ENCODE peak calls at places on chromosomes 6 and 20, in ten cellular contexts. H is fibroblast of pulmonary artery, U is GM10248, W is neural crest cell, O is gastrocnemius medialis, L is testis, Q is spleen, K is RWPE1, G is bronchial epithelial cell, Z is OCI-LY7. N is an unnamed sample.

GRCh38 chr20:52305029-52305645 is 113.6 kb upstream of the ZFP64 start:
- DNase-seq in H (no peak), U (no peak), W (no peak), O (no peak), L (no peak), Q (no peak), K (no peak), G (peak), Z (no peak), N (no peak)

GRCh38 chr20:10467985-10468845 is 33.1 kb downstream of the SLX4IP start:
- DNase-seq in H (no peak), U (no peak), W (no peak), O (no peak), L (no peak), Q (no peak), K (no peak), G (no peak), Z (no peak), N (no peak)

GRCh38 chr6:134826889-134827737 is 122.8 kb downstream of the ALDH8A1 start:
- DNase-seq in H (peak), U (no peak), W (no peak), O (peak), L (no peak), Q (no peak), K (peak), G (peak), Z (no peak), N (no peak)

GRCh38 chr20:14114049-14114448 is 118.7 kb downstream of the MACROD2 start:
- DNase-seq in H (no peak), U (no peak), W (no peak), O (no peak), L (no peak), Q (no peak), K (no peak), G (no peak), Z (no peak), N (no peak)

GRCh38 chr6:17719323-17720041 is 12.8 kb upstream of the NUP153 start:
- DNase-seq in H (no peak), U (no peak), W (no peak), O (no peak), L (no peak), Q (no peak), K (no peak), G (no peak), Z (no peak), N (no peak)

GRCh38 chr6:43687437-43688347 is at the start of gene MRPS18A:
- DNase-seq in H (peak), U (peak), W (peak), O (peak), L (peak), Q (peak), K (peak), G (peak), Z (peak), N (no peak)

GRCh38 chr20:48102821-48103635 is 317.7 kb upstream of the SULF2 start:
- DNase-seq in H (peak), U (no peak), W (no peak), O (no peak), L (peak), Q (no peak), K (no peak), G (no peak), Z (no peak), N (no peak)

GRCh38 chr20:3350412-3350811 is 57.1 kb downstream of the DNAAF9 start:
- DNase-seq in H (peak), U (no peak), W (no peak), O (no peak), L (no peak), Q (no peak), K (no peak), G (no peak), Z (no peak), N (no peak)

GRCh38 chr6:123888779-123889513 is 85.3 kb downstream of the NKAIN2 start:
- DNase-seq in H (no peak), U (no peak), W (no peak), O (no peak), L (no peak), Q (no peak), K (no peak), G (peak), Z (no peak), N (no peak)

GRCh38 chr6:38783436-38784228 is 68.5 kb downstream of the DNAH8 start:
- DNase-seq in H (no peak), U (no peak), W (no peak), O (no peak), L (no peak), Q (no peak), K (no peak), G (no peak), Z (no peak), N (no peak)

GRCh38 chr6:138222901-138223546 is 4.7 kb upstream of the PBOV1 start:
- DNase-seq in H (no peak), U (no peak), W (no peak), O (no peak), L (no peak), Q (no peak), K (no peak), G (no peak), Z (no peak), N (no peak)

GRCh38 chr20:1857403-1857941 is 37.7 kb upstream of the SIRPA start:
- DNase-seq in H (no peak), U (no peak), W (no peak), O (no peak), L (no peak), Q (no peak), K (no peak), G (no peak), Z (no peak), N (no peak)

GRCh38 chr20:1900321-1900791 is 5.1 kb downstream of the SIRPA start:
- DNase-seq in H (peak), U (peak), W (peak), O (no peak), L (peak), Q (no peak), K (peak), G (peak), Z (peak), N (no peak)

GRCh38 chr6:43455034-43455747 is at the start of gene DLK2:
- DNase-seq in H (no peak), U (peak), W (no peak), O (no peak), L (no peak), Q (peak), K (peak), G (no peak), Z (no peak), N (no peak)

GRCh38 chr6:139409026-139409425 is 34.6 kb upstream of the CITED2 start:
- DNase-seq in H (peak), U (no peak), W (no peak), O (no peak), L (no peak), Q (no peak), K (no peak), G (peak), Z (no peak), N (no peak)

GRCh38 chr20:63745424-63745805 is 5.8 kb downstream of the SLC2A4RG start:
- DNase-seq in H (no peak), U (peak), W (no peak), O (no peak), L (no peak), Q (no peak), K (no peak), G (no peak), Z (no peak), N (no peak)

GRCh38 chr6:136604928-136605485 is 54.8 kb upstream of the MAP7 start:
- DNase-seq in H (no peak), U (no peak), W (no peak), O (no peak), L (no peak), Q (no peak), K (no peak), G (no peak), Z (no peak), N (no peak)

GRCh38 chr6:111992851-111993250 is 61.1 kb upstream of the CCN6 start:
- DNase-seq in H (peak), U (no peak), W (no peak), O (no peak), L (no peak), Q (no peak), K (peak), G (peak), Z (no peak), N (no peak)

GRCh38 chr20:62616728-62617621 is 25.3 kb upstream of the SLCO4A1 start:
- DNase-seq in H (peak), U (peak), W (peak), O (no peak), L (peak), Q (peak), K (peak), G (peak), Z (peak), N (peak)

GRCh38 chr6:37324131-37325033 is 29.4 kb upstream of the RNF8 start:
- DNase-seq in H (peak), U (no peak), W (no peak), O (no peak), L (no peak), Q (no peak), K (peak), G (peak), Z (no peak), N (no peak)

GRCh38 chr6:63598001-63598250 is 25.6 kb downstream of the LOC128125822 start:
- DNase-seq in H (no peak), U (no peak), W (no peak), O (no peak), L (no peak), Q (no peak), K (no peak), G (no peak), Z (no peak), N (no peak)

GRCh38 chr6:1957746-1958145 is 287.7 kb downstream of the GMDS start:
- DNase-seq in H (no peak), U (no peak), W (no peak), O (no peak), L (no peak), Q (no peak), K (no peak), G (no peak), Z (no peak), N (no peak)

GRCh38 chr6:148761532-148761951 is 14.7 kb downstream of the UST start:
- DNase-seq in H (peak), U (no peak), W (no peak), O (no peak), L (no peak), Q (peak), K (no peak), G (no peak), Z (peak), N (no peak)

GRCh38 chr20:59253779-59254319 is 46.6 kb upstream of the EDN3 start:
- DNase-seq in H (no peak), U (no peak), W (no peak), O (no peak), L (no peak), Q (no peak), K (peak), G (no peak), Z (no peak), N (no peak)

GRCh38 chr6:90537027-90537426 is 49.8 kb downstream of the MAP3K7 start:
- DNase-seq in H (peak), U (no peak), W (no peak), O (no peak), L (no peak), Q (no peak), K (no peak), G (peak), Z (no peak), N (no peak)

GRCh38 chr6:41182069-41183034 is 18.6 kb downstream of the TREML2 start:
- DNase-seq in H (peak), U (peak), W (peak), O (no peak), L (peak), Q (no peak), K (peak), G (peak), Z (peak), N (no peak)

GRCh38 chr6:150417899-150418824 is 49.4 kb downstream of the IYD start:
- DNase-seq in H (peak), U (peak), W (no peak), O (no peak), L (peak), Q (no peak), K (peak), G (peak), Z (peak), N (no peak)

GRCh38 chr20:47748851-47749250 is 36.4 kb downstream of the SULF2 start:
- DNase-seq in H (no peak), U (no peak), W (no peak), O (no peak), L (no peak), Q (no peak), K (no peak), G (no peak), Z (no peak), N (no peak)

GRCh38 chr6:79878142-79878748 is 69.1 kb downstream of the ELOVL4 start:
- DNase-seq in H (peak), U (no peak), W (no peak), O (peak), L (peak), Q (no peak), K (no peak), G (peak), Z (no peak), N (no peak)

GRCh38 chr6:125200986-125201385 is 47.4 kb downstream of the TPD52L1 start:
- DNase-seq in H (no peak), U (no peak), W (no peak), O (no peak), L (no peak), Q (no peak), K (no peak), G (peak), Z (no peak), N (no peak)

GRCh38 chr20:16528078-16528477 is 45.2 kb downstream of the KIF16B start:
- DNase-seq in H (peak), U (no peak), W (no peak), O (peak), L (peak), Q (no peak), K (peak), G (peak), Z (no peak), N (no peak)

GRCh38 chr6:35624341-35625070 is 64.2 kb downstream of the FKBP5 start:
- DNase-seq in H (peak), U (no peak), W (no peak), O (no peak), L (no peak), Q (no peak), K (no peak), G (no peak), Z (no peak), N (no peak)
- TF ChIP-seq CTCF in H (peak), U (no peak), W (peak), O (no peak), L (peak), Q (peak), K (no peak), G (no peak), Z (peak), N (peak)

GRCh38 chr6:107179004-107179403 is 63.7 kb upstream of the BEND3 start:
- DNase-seq in H (peak), U (no peak), W (peak), O (no peak), L (no peak), Q (no peak), K (no peak), G (peak), Z (peak), N (no peak)
- TF ChIP-seq CTCF in H (peak), U (no peak), W (peak), O (no peak), L (no peak), Q (no peak), K (peak), G (peak), Z (peak), N (peak)

DNA sequence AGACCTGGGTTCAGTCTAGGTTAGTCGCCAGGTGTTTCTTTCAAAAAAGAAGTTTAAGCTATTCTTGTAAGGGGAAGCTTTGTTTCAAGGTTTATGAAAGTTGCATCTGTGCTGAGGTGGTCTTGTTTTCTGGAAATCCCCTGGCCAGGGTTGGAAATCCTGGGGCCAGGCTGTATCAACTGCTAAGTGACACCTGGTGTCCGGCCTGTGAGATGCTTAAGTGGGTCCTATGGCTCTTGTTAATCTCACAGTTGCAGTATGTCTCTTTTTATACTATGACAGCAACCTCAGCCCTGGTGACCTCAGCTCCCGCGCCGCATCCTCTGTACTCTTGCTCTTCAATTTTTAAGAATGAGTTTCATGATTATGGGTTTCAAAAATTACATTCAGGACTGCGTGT is 72.0 kb downstream of the CHMP4B start:
- DNase-seq in H (no peak), U (peak), W (no peak), O (no peak), L (no peak), Q (no peak), K (no peak), G (no peak), Z (peak), N (no peak)
- TF ChIP-seq CTCF in H (no peak), U (peak), W (no peak), O (no peak), L (no peak), Q (no peak), K (no peak), G (no peak), Z (peak), N (no peak)

GRCh38 chr6:157646012-157646411 is 177.0 kb upstream of the SNX9 start:
- DNase-seq in H (no peak), U (no peak), W (no peak), O (no peak), L (no peak), Q (no peak), K (no peak), G (no peak), Z (no peak), N (no peak)

GRCh38 chr6:157641837-157642236 is 181.2 kb upstream of the SNX9 start:
- DNase-seq in H (no peak), U (no peak), W (no peak), O (no peak), L (no peak), Q (no peak), K (no peak), G (no peak), Z (no peak), N (no peak)

GRCh38 chr6:157642736-157643135 is 180.3 kb upstream of the SNX9 start:
- DNase-seq in H (no peak), U (no peak), W (no peak), O (no peak), L (no peak), Q (no peak), K (no peak), G (no peak), Z (no peak), N (no peak)

GRCh38 chr6:157645201-157645795 is 177.7 kb upstream of the SNX9 start:
- DNase-seq in H (no peak), U (no peak), W (no peak), O (no peak), L (no peak), Q (no peak), K (no peak), G (no peak), Z (no peak), N (no peak)

DNA sequence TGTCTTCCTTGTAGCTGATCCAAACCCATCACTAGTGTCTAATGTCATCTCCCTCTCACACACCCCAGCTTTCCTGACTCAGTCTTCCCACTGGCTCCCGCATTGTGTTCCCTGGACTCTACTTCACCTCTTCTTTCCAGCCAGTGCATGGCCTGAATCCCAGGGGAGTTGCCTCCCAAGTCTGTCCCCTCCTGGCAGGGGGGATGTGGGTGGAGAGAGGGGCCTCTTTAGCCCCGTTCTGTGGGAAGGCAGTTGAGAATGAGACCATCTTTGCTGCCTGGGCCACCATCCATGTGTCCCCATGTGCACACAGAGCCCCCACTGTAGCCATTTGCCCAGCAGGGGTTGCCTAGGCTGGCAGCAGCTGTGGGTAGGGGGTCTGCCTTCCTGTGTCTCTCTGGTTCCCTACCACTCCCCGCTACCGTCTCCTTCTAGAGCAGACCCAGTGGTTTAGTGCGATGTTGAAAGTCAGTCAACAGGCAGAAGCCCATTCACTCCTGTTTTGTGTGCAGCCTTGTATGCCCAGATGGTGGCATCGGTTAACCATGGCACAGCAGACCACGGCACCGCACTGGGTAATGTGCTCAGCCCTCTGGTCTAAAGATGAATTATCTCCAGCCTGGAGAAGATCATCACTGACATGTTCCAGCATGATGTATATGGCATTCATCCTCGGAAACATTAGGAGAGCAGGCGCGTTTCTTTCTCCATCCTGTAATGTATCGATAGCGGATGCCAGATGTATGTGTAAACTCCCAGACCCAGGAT is 178.8 kb upstream of the SNX9 start:
- DNase-seq in H (peak), U (no peak), W (no peak), O (no peak), L (no peak), Q (no peak), K (peak), G (peak), Z (no peak), N (no peak)
- TF ChIP-seq CTCF in H (no peak), U (no peak), W (no peak), O (no peak), L (no peak), Q (no peak), K (peak), G (peak), Z (peak), N (peak)

GRCh38 chr6:8102122-8102958 is at the start of gene EEF1E1:
- DNase-seq in H (peak), U (peak), W (peak), O (peak), L (peak), Q (peak), K (peak), G (peak), Z (peak), N (peak)
- TF ChIP-seq CTCF in H (no peak), U (no peak), W (no peak), O (no peak), L (no peak), Q (no peak), K (no peak), G (no peak), Z (no peak), N (peak)

DNA sequence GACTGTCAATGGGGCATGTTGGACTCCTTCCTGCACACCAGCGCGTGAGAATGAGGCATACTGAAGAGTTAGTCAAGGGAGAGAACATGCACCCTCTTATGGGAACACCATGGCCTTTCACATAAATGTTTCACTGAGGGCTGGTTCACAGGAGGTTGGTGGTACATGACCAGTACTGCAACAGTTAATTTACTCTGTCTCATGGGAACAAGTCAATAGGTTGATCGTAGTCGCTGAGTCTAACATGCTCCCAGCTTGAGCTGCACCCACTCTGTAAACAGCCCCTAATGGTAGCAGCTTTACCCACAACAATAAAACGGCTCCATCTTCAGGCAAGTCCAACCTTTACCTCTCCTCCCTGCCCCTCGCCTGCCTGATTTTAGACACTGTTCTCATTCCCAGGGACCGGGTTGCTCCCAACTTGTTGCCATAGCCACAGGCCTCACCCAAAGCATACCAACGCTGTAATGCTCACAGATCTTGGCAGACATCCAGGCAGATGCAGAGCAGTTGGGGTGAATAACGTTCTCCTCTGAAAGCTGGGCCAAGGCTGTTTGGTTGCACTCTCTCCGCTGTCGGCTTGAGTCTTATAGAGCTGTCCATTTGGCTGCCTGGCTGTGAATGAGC is 111.3 kb downstream of the LY86 start:
- DNase-seq in H (peak), U (no peak), W (no peak), O (peak), L (peak), Q (no peak), K (peak), G (peak), Z (no peak), N (no peak)
- TF ChIP-seq CTCF in H (no peak), U (no peak), W (no peak), O (no peak), L (no peak), Q (no peak), K (no peak), G (peak), Z (no peak), N (peak)

N was measured in chondrocyte.